ENCODE peak calls at places on chromosomes 4 and X, in five cellular contexts. One of them, this sample, is unnamed.

GRCh38 chr4:42561031-42561430 is 95.9 kb downstream of the ATP8A1 start:
- DNase-seq in HepG2: no peak
- DNase-seq in hepatocyte: no peak
- DNase-seq in GM23248: no peak
- DNase-seq in neural progenitor cell: no peak
- DNase-seq in this sample: no peak

GRCh38 chr4:153521995-153522799 is 56.0 kb downstream of the TMEM131L start:
- DNase-seq in GM23248: no peak
- DNase-seq in neural progenitor cell: no peak
- DNase-seq in hepatocyte: no peak
- DNase-seq in HepG2: no peak
- DNase-seq in this sample: no peak

GRCh38 chrX:100411802-100412333 is 1.8 kb upstream of the PCDH19 start:
- DNase-seq in HepG2: no peak
- DNase-seq in GM23248: no peak
- DNase-seq in hepatocyte: no peak
- DNase-seq in neural progenitor cell: no peak
- DNase-seq in this sample: no peak

GRCh38 chr4:24278693-24279092 is 305.7 kb downstream of the DHX15 start:
- DNase-seq in HepG2: no peak
- DNase-seq in neural progenitor cell: no peak
- DNase-seq in GM23248: no peak
- DNase-seq in hepatocyte: peak; percentile 16
- DNase-seq in this sample: no peak

GRCh38 chr4:72505314-72505744 is 63.7 kb downstream of the ADAMTS3 start:
- DNase-seq in GM23248: peak; percentile 70
- DNase-seq in HepG2: peak; percentile 24
- DNase-seq in neural progenitor cell: peak; percentile 66
- DNase-seq in hepatocyte: peak; percentile 63
- DNase-seq in this sample: peak; percentile 72

GRCh38 chr4:98508825-98509539 is 149.4 kb downstream of the TSPAN5 start:
- DNase-seq in neural progenitor cell: peak; percentile 14
- DNase-seq in HepG2: no peak
- DNase-seq in GM23248: peak; percentile 65
- DNase-seq in hepatocyte: no peak
- DNase-seq in this sample: no peak

GRCh38 chr4:148017801-148018200 is 285.9 kb downstream of the ARHGAP10 start:
- DNase-seq in HepG2: no peak
- DNase-seq in GM23248: no peak
- DNase-seq in neural progenitor cell: no peak
- DNase-seq in hepatocyte: no peak
- DNase-seq in this sample: no peak

GRCh38 chrX:154748712-154749339 is 2.1 kb downstream of the GAB3 start:
- DNase-seq in hepatocyte: peak; percentile 52
- DNase-seq in neural progenitor cell: peak; percentile 60
- DNase-seq in HepG2: peak; percentile 32
- DNase-seq in GM23248: peak; percentile 61
- DNase-seq in this sample: peak; percentile 90

GRCh38 chrX:22041931-22042530 is 9.9 kb downstream of the PHEX start:
- DNase-seq in HepG2: no peak
- DNase-seq in GM23248: no peak
- DNase-seq in neural progenitor cell: no peak
- DNase-seq in hepatocyte: no peak
- DNase-seq in this sample: no peak

GRCh38 chr4:154985673-154986072 is 204.6 kb downstream of the RBM46 start:
- DNase-seq in GM23248: peak; percentile 57
- DNase-seq in HepG2: no peak
- DNase-seq in neural progenitor cell: no peak
- DNase-seq in hepatocyte: no peak
- DNase-seq in this sample: no peak

GRCh38 chr4:38387348-38387747 is 276.7 kb upstream of the KLF3 start:
- DNase-seq in HepG2: peak; percentile 50
- DNase-seq in hepatocyte: peak; percentile 73
- DNase-seq in GM23248: peak; percentile 14
- DNase-seq in neural progenitor cell: no peak
- DNase-seq in this sample: no peak

GRCh38 chrX:151981129-151981528 is 6.7 kb upstream of the GABRE start:
- DNase-seq in GM23248: peak; percentile 88
- DNase-seq in hepatocyte: no peak
- DNase-seq in neural progenitor cell: no peak
- DNase-seq in HepG2: no peak
- DNase-seq in this sample: no peak

GRCh38 chr4:13710486-13710885 is 83.0 kb upstream of the BOD1L1 start:
- DNase-seq in HepG2: no peak
- DNase-seq in GM23248: no peak
- DNase-seq in neural progenitor cell: no peak
- DNase-seq in hepatocyte: no peak
- DNase-seq in this sample: no peak

GRCh38 chr4:44448548-44449443 is at the start of gene KCTD8:
- DNase-seq in GM23248: peak; percentile 74
- DNase-seq in hepatocyte: peak; percentile 94
- DNase-seq in neural progenitor cell: peak; percentile 96
- DNase-seq in HepG2: peak; percentile 71
- DNase-seq in this sample: peak; percentile 42

GRCh38 chr4:160423879-160424451 is 1321.1 kb downstream of the RAPGEF2 start:
- DNase-seq in neural progenitor cell: no peak
- DNase-seq in HepG2: no peak
- DNase-seq in GM23248: no peak
- DNase-seq in hepatocyte: no peak
- DNase-seq in this sample: no peak

GRCh38 chr4:127997534-127998388 is 32.6 kb downstream of the ABHD18 start:
- DNase-seq in HepG2: no peak
- DNase-seq in hepatocyte: no peak
- DNase-seq in GM23248: peak; percentile 38
- DNase-seq in neural progenitor cell: no peak
- DNase-seq in this sample: peak; percentile 86

GRCh38 chrX:19798423-19798822 is 89.0 kb downstream of the SH3KBP1 start:
- DNase-seq in HepG2: no peak
- DNase-seq in neural progenitor cell: no peak
- DNase-seq in GM23248: no peak
- DNase-seq in hepatocyte: no peak
- DNase-seq in this sample: no peak
- H3K4me3 ChIP-seq in HepG2: no peak overlapping the region
- H3K4me3 ChIP-seq in neural progenitor cell: no peak overlapping the region
- H3K4me3 ChIP-seq in GM23248: no peak overlapping the region
- H3K4me3 ChIP-seq in hepatocyte: no peak overlapping the region
- H3K4me3 ChIP-seq in this sample: no peak overlapping the region

GRCh38 chr4:1767058-1767769 is 25.9 kb upstream of the FGFR3 start:
- DNase-seq in hepatocyte: peak; percentile 84
- DNase-seq in GM23248: peak; percentile 29
- DNase-seq in neural progenitor cell: peak; percentile 95
- DNase-seq in HepG2: no peak
- DNase-seq in this sample: peak; percentile 89
- H3K4me1 ChIP-seq in hepatocyte: peaks cover 68% of the 10 kb centered on the region
- H3K4me1 ChIP-seq in GM23248: no peaks in the 10 kb centered on the region
- H3K4me1 ChIP-seq in neural progenitor cell: peaks cover 62% of the 10 kb centered on the region
- H3K4me1 ChIP-seq in HepG2: peaks cover 83% of the 10 kb centered on the region
- H3K4me1 ChIP-seq in this sample: peaks cover 44% of the 10 kb centered on the region

GRCh38 chr4:83486457-83487129 is 1.7 kb upstream of the ABRAXAS1 start:
- DNase-seq in HepG2: peak; percentile 81
- DNase-seq in hepatocyte: no peak
- DNase-seq in GM23248: no peak
- DNase-seq in neural progenitor cell: no peak
- DNase-seq in this sample: no peak
- H3K4me2 ChIP-seq in HepG2: peak overlapping the region; percentile 91
- H3K4me2 ChIP-seq in hepatocyte: no peak overlapping the region
- H3K4me2 ChIP-seq in GM23248: no peak overlapping the region
- H3K4me2 ChIP-seq in neural progenitor cell: no peak overlapping the region
- H3K4me2 ChIP-seq in this sample: no peak overlapping the region

GRCh38 chr4:996030-996993 is 3.1 kb upstream of the SLC26A1 start:
- DNase-seq in HepG2: no peak
- DNase-seq in GM23248: no peak
- DNase-seq in neural progenitor cell: no peak
- DNase-seq in hepatocyte: peak; percentile 61
- DNase-seq in this sample: no peak

GRCh38 chr4:998096-998691 is 5.0 kb upstream of the SLC26A1 start:
- DNase-seq in HepG2: no peak
- DNase-seq in GM23248: no peak
- DNase-seq in hepatocyte: no peak
- DNase-seq in neural progenitor cell: no peak
- DNase-seq in this sample: no peak

GRCh38 chr4:996994-997374 is 3.8 kb upstream of the SLC26A1 start:
- DNase-seq in neural progenitor cell: no peak
- DNase-seq in HepG2: no peak
- DNase-seq in GM23248: no peak
- DNase-seq in hepatocyte: no peak
- DNase-seq in this sample: no peak

GRCh38 chr4:995311-996026 is 2.3 kb upstream of the SLC26A1 start:
- DNase-seq in GM23248: no peak
- DNase-seq in hepatocyte: no peak
- DNase-seq in HepG2: no peak
- DNase-seq in neural progenitor cell: no peak
- DNase-seq in this sample: no peak

GRCh38 chr4:997375-998071 is 4.3 kb upstream of the SLC26A1 start:
- DNase-seq in GM23248: peak; percentile 67
- DNase-seq in HepG2: no peak
- DNase-seq in hepatocyte: peak; percentile 78
- DNase-seq in neural progenitor cell: peak; percentile 78
- DNase-seq in this sample: no peak
- H3K4me3 ChIP-seq in GM23248: peak overlapping the region; percentile 57
- H3K4me3 ChIP-seq in HepG2: peak overlapping the region; percentile 59
- H3K4me3 ChIP-seq in hepatocyte: peak overlapping the region; percentile 42
- H3K4me3 ChIP-seq in neural progenitor cell: peak overlapping the region; percentile 54
- H3K4me3 ChIP-seq in this sample: no peak overlapping the region

GRCh38 chr4:40524642-40525041 is 105.0 kb downstream of the RBM47 start:
- DNase-seq in hepatocyte: no peak
- DNase-seq in GM23248: no peak
- DNase-seq in neural progenitor cell: no peak
- DNase-seq in HepG2: no peak
- DNase-seq in this sample: no peak

GRCh38 chr4:40521957-40522356 is 107.7 kb downstream of the RBM47 start:
- DNase-seq in neural progenitor cell: no peak
- DNase-seq in GM23248: no peak
- DNase-seq in hepatocyte: no peak
- DNase-seq in HepG2: no peak
- DNase-seq in this sample: peak; percentile 72

GRCh38 chr4:40520533-40520932 is 109.1 kb downstream of the RBM47 start:
- DNase-seq in GM23248: no peak
- DNase-seq in HepG2: no peak
- DNase-seq in hepatocyte: no peak
- DNase-seq in neural progenitor cell: no peak
- DNase-seq in this sample: no peak

GRCh38 chr4:40525811-40526598 is 103.7 kb downstream of the RBM47 start:
- DNase-seq in neural progenitor cell: no peak
- DNase-seq in GM23248: peak; percentile 90
- DNase-seq in hepatocyte: peak; percentile 64
- DNase-seq in HepG2: no peak
- DNase-seq in this sample: no peak

GRCh38 chr4:40523581-40523980 is 106.1 kb downstream of the RBM47 start:
- DNase-seq in HepG2: no peak
- DNase-seq in neural progenitor cell: no peak
- DNase-seq in GM23248: no peak
- DNase-seq in hepatocyte: no peak
- DNase-seq in this sample: no peak
- H3K4me1 ChIP-seq in HepG2: peaks cover 11% of the 10 kb centered on the region
- H3K4me1 ChIP-seq in neural progenitor cell: peaks cover 6% of the 10 kb centered on the region
- H3K4me1 ChIP-seq in GM23248: peaks cover 15% of the 10 kb centered on the region
- H3K4me1 ChIP-seq in hepatocyte: peaks cover 10% of the 10 kb centered on the region
- H3K4me1 ChIP-seq in this sample: peaks cover 4% of the 10 kb centered on the region